ENCODE peak calls at places on chromosomes 2 and 18, in seven cellular contexts. F is progenitor cell of endocrine pancreas; U is activated T-helper 9 cell treated with anti-CD3 and anti-CD28 coated beads, Interleukin-2, amount 50 U/mL, for 16 hours; H is EL; S is PC-9; T is H9; I is K562. B is an unnamed sample.

GRCh38 chr2:177553176-177553909 is 160.8 kb downstream of the AGPS start:
- DNase-seq in F (no peak), U (no peak), H (peak; percentile 18), S (no peak), T (no peak), I (peak; percentile 54), B (peak; percentile 54)

GRCh38 chr2:182883451-182883850 is 17.0 kb upstream of the FRZB start:
- DNase-seq in F (no peak), U (no peak), H (peak; percentile 19), S (no peak), T (no peak), I (no peak), B (no peak)

GRCh38 chr2:63440612-63441011 is 147.7 kb downstream of the WDPCP start:
- DNase-seq in F (no peak), U (no peak), H (peak; percentile 12), S (no peak), T (no peak), I (no peak), B (peak; percentile 43)

GRCh38 chr2:171669121-171669520 is 18.1 kb upstream of the DYNC1I2 start:
- DNase-seq in F (no peak), U (no peak), H (no peak), S (no peak), T (no peak), I (no peak), B (no peak)

GRCh38 chr2:237196866-237197618 is 111.4 kb downstream of the COPS8 start:
- DNase-seq in F (no peak), U (no peak), H (peak; percentile 88), S (peak; percentile 84), T (no peak), I (peak; percentile 3), B (peak; percentile 34)

GRCh38 chr2:238456966-238457926 is 30.5 kb downstream of the ASB1 start:
- DNase-seq in F (no peak), U (no peak), H (peak; percentile 65), S (no peak), T (no peak), I (no peak), B (no peak)

GRCh38 chr2:165675551-165675968 is 118.5 kb downstream of the GALNT3 start:
- DNase-seq in F (no peak), U (no peak), H (no peak), S (no peak), T (no peak), I (no peak), B (no peak)

GRCh38 chr2:174590346-174590745 is 7.3 kb downstream of the WIPF1 start:
- DNase-seq in F (no peak), U (no peak), H (no peak), S (no peak), T (no peak), I (no peak), B (no peak)

GRCh38 chr18:37249171-37249886 is 316.3 kb downstream of the CELF4 start:
- DNase-seq in F (no peak), U (no peak), H (no peak), S (no peak), T (no peak), I (no peak), B (no peak)

GRCh38 chr2:46701152-46701551 is 214.5 kb downstream of the MCFD2 start:
- DNase-seq in F (no peak), U (no peak), H (peak; percentile 48), S (no peak), T (no peak), I (peak; percentile 10), B (no peak)

GRCh38 chr2:187266147-187266546 is 181.9 kb downstream of the CALCRL start:
- DNase-seq in F (no peak), U (no peak), H (no peak), S (no peak), T (no peak), I (no peak), B (no peak)

GRCh38 chr2:236637691-236638569 is 68.3 kb downstream of the ACKR3 start:
- DNase-seq in F (no peak), U (no peak), H (peak; percentile 17), S (no peak), T (no peak), I (no peak), B (no peak)

GRCh38 chr2:10475811-10476660 is 27.9 kb upstream of the ODC1 start:
- DNase-seq in F (no peak), U (no peak), H (no peak), S (no peak), T (no peak), I (no peak), B (no peak)

GRCh38 chr2:214865400-214865799 is 55.9 kb upstream of the BARD1 start:
- DNase-seq in F (no peak), U (no peak), H (no peak), S (no peak), T (no peak), I (no peak), B (peak; percentile 31)

GRCh38 chr18:57440331-57441101 is 5.3 kb downstream of the ONECUT2 start:
- DNase-seq in F (peak; percentile 61), U (no peak), H (no peak), S (no peak), T (peak; percentile 69), I (no peak), B (no peak)

GRCh38 chr18:62979172-62979571 is 263.8 kb downstream of the PHLPP1 start:
- DNase-seq in F (no peak), U (no peak), H (peak; percentile 78), S (peak; percentile 65), T (no peak), I (no peak), B (peak; percentile 49)

GRCh38 chr2:11910971-11911370 is 164.5 kb downstream of the LPIN1 start:
- DNase-seq in F (no peak), U (no peak), H (no peak), S (no peak), T (no peak), I (no peak), B (no peak)

GRCh38 chr2:171482308-171482707 is 40.0 kb upstream of the CYBRD1 start:
- DNase-seq in F (no peak), U (no peak), H (peak; percentile 7), S (no peak), T (no peak), I (no peak), B (no peak)

GRCh38 chr18:49548266-49548665 is 13.6 kb upstream of the LIPG start:
- DNase-seq in F (no peak), U (no peak), H (peak; percentile 32), S (peak; percentile 87), T (no peak), I (no peak), B (peak; percentile 60)

GRCh38 chr2:241018051-241018891 is 19.9 kb downstream of the SNED1 start:
- DNase-seq in F (no peak), U (no peak), H (no peak), S (no peak), T (peak; percentile 23), I (no peak), B (no peak)